ENCODE peak calls at places on chromosome 22, in five cellular contexts. Q is tibial nerve, J is brain microvascular endothelial cell, B is endothelial cell of umbilical vein, Z is heart right ventricle. G is an unnamed sample.

GRCh38 chr22:17957683-17958082 is 66.7 kb downstream of the MICAL3 start:
- DNase-seq in Q (no peak), J (no peak), B (no peak), Z (no peak), G (no peak)

GRCh38 chr22:21796863-21797262 is 61.3 kb upstream of the YPEL1 start:
- DNase-seq in Q (no peak), J (no peak), B (no peak), Z (no peak), G (no peak)

GRCh38 chr22:24834845-24835570 is 29.0 kb downstream of the SGSM1 start:
- DNase-seq in Q (no peak), J (no peak), B (peak; percentile 26), Z (no peak), G (peak; percentile 48)

GRCh38 chr22:44309647-44310046 is 3.1 kb downstream of the SHISAL1 start:
- DNase-seq in Q (no peak), J (no peak), B (no peak), Z (no peak), G (no peak)

GRCh38 chr22:19055801-19056200 is 66.4 kb downstream of the DGCR2 start:
- DNase-seq in Q (no peak), J (no peak), B (no peak), Z (no peak), G (no peak)

GRCh38 chr22:16968218-16968595 is 39.8 kb downstream of the GAB4 start:
- DNase-seq in Q (no peak), J (no peak), B (no peak), Z (no peak), G (no peak)

GRCh38 chr22:19291218-19291579 is 320 bp downstream of the CLTCL1 start:
- DNase-seq in Q (no peak), J (no peak), B (no peak), Z (peak; percentile 45), G (peak; percentile 4)

GRCh38 chr22:45131749-45132148 is 32.0 kb upstream of the NUP50 start:
- DNase-seq in Q (no peak), J (no peak), B (no peak), Z (peak; percentile 21), G (no peak)

GRCh38 chr22:46542011-46542985 is 4.9 kb upstream of the CELSR1 start:
- DNase-seq in Q (peak; percentile 31), J (peak; percentile 47), B (peak; percentile 66), Z (peak; percentile 79), G (peak; percentile 59)

GRCh38 chr22:40753114-40753513 is 66.0 kb downstream of the SLC25A17 start:
- DNase-seq in Q (no peak), J (no peak), B (no peak), Z (no peak), G (no peak)

GRCh38 chr22:46214149-46214548 is 35.9 kb downstream of the CDPF1 start:
- DNase-seq in Q (no peak), J (no peak), B (no peak), Z (no peak), G (no peak)

GRCh38 chr22:45007247-45007945 is 2.4 kb downstream of the PHF21B start:
- DNase-seq in Q (no peak), J (peak; percentile 2), B (no peak), Z (peak; percentile 23), G (no peak)

DNA sequence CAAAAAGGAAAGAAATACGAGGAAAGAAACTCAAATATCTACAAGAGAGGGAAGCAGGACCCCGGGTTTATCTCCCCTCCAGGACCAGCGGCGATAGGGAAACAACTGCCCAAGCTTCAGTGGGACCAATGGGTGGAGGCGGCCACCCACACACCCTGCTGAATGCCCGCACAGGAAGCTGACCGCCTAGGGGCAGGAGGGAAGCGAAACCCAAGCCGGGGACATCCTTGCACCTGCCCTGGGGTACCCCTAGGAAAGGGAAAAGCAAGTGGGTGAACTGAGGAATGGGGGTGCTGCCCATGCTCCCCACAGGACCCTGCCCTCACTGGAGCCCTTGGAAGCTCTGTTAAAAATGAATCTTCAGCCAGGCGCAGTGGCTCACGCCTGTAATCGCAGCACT is 27.6 kb upstream of the HMOX1 start:
- DNase-seq in Q (no peak), J (no peak), B (no peak), Z (no peak), G (no peak)
- H3K4me3 ChIP-seq in Q (no peak overlapping the region), J (no peak overlapping the region), B (no peak overlapping the region), Z (no peak overlapping the region), G (no peak overlapping the region)

GRCh38 chr22:50546326-50547230 is 879 bp downstream of the KLHDC7B start:
- DNase-seq in Q (no peak), J (no peak), B (no peak), Z (no peak), G (no peak)

GRCh38 chr22:50544746-50545253 is 899 bp upstream of the KLHDC7B start:
- DNase-seq in Q (no peak), J (no peak), B (no peak), Z (no peak), G (peak; percentile 82)

GRCh38 chr22:50544078-50544745 is 1.5 kb upstream of the KLHDC7B start:
- DNase-seq in Q (peak; percentile 42), J (peak; percentile 54), B (peak; percentile 53), Z (peak; percentile 84), G (peak; percentile 51)

GRCh38 chr22:50547231-50547851 is 1.6 kb downstream of the KLHDC7B start:
- DNase-seq in Q (no peak), J (no peak), B (no peak), Z (no peak), G (no peak)

GRCh38 chr22:50545522-50546325 is at the start of gene KLHDC7B:
- DNase-seq in Q (no peak), J (no peak), B (no peak), Z (no peak), G (no peak)
- TF ChIP-seq CTCF in Q (no peak), J (peak; percentile 40), B (no peak), Z (no peak), G (peak; percentile 42)

DNA sequence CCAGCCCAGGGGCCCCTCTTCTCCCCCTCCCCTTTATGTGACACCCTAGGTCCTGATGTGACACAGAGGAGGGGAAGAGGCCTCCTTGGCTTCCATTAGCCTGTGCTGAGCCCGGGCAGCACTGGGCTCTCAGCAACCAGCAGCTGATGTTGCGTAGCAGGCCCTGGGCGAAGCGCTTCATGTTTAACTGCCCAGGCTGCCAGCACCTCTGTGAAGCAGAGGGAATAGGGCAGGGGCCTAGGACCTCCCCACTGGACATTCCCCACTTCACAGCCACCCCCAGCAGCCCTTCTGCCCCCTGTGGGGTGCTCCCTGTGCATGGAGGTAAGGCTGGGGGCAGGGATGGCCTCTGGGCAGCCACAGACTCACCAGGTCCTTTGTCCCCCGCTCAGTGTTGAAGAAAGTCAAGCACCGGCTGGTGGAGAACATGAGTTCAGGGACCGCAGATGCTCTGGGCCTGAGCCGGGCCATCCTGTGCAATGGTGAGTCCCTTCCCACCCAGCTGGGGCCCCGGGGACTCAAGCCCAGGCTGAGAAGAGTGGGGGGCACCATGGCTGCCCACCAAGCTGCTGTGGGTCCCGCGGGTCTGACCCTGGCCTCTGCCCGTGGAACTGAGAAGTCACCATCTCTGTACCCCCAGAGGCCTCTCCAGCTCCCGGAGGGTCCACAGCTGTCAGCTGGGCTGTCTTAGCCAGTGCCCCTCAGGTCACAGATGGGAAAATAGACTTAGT is 11.6 kb downstream of the PICK1 start:
- DNase-seq in Q (no peak), J (no peak), B (no peak), Z (no peak), G (no peak)
- H3K36me3 ChIP-seq in Q (peaks cover 97% of the 10 kb centered on the region), J (peaks cover 3% of the 10 kb centered on the region), B (peaks cover 19% of the 10 kb centered on the region), Z (peaks cover 7% of the 10 kb centered on the region), G (peaks cover 40% of the 10 kb centered on the region)

DNA sequence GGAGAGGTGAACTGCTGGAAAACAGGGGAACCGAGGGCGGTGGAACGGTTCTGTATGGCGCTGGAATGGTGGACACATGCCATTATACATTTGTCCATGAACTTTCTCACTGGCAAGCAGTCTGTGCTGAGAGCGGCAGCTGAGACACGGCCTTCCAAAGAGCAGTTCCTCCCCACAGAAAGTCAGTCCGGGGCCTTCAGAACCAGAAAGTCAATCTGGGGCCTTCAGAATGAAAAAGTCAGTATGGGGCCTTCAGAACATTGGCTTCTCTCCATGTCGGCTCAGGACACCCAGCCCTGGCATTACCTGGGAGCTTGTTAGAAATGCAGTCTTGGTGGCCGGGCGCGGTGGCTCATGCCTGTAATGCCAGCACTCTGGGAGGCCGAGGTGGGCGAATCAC is 8.8 kb downstream of the TXN2 start:
- DNase-seq in Q (no peak), J (no peak), B (no peak), Z (no peak), G (no peak)
- H3K4me3 ChIP-seq in Q (no peak overlapping the region), J (no peak overlapping the region), B (no peak overlapping the region), Z (no peak overlapping the region), G (no peak overlapping the region)

GRCh38 chr22:38713921-38714320 is 8.2 kb downstream of the GTPBP1 start:
- DNase-seq in Q (no peak), J (no peak), B (no peak), Z (no peak), G (no peak)
- TF ChIP-seq CTCF in Q (no peak), J (no peak), B (no peak), Z (no peak), G (no peak)

GRCh38 chr22:42831712-42832111 is 25.4 kb downstream of the ARFGAP3 start:
- DNase-seq in Q (no peak), J (no peak), B (no peak), Z (no peak), G (no peak)
- H3K36me3 ChIP-seq in Q (peaks cover 94% of the 10 kb centered on the region), J (peaks cover 69% of the 10 kb centered on the region), B (peaks cover 6% of the 10 kb centered on the region), Z (peaks cover 51% of the 10 kb centered on the region), G (peaks cover 7% of the 10 kb centered on the region)

DNA sequence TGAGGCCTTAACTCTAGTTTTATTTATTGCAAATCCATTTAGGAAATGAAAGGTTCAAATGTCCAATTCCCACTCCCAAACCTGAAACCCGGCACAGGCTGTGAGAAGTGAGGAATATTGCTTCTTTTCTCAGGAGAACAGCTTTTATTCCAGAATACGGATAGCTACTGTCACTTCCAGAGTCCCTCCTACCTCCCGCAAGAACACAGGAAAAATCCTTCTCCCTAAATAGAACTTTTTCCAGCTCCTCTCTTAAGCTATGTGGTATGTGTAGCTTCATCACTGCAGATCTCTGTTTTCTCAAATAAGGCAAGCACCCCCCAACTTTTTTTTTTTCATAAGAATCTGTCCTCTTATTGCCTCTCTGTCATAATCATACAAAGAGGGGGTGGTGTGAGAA is 126.8 kb downstream of the LARGE1 start:
- DNase-seq in Q (no peak), J (no peak), B (no peak), Z (no peak), G (no peak)
- H3K4me3 ChIP-seq in Q (no peak overlapping the region), J (no peak overlapping the region), B (no peak overlapping the region), Z (no peak overlapping the region), G (no peak overlapping the region)

DNA sequence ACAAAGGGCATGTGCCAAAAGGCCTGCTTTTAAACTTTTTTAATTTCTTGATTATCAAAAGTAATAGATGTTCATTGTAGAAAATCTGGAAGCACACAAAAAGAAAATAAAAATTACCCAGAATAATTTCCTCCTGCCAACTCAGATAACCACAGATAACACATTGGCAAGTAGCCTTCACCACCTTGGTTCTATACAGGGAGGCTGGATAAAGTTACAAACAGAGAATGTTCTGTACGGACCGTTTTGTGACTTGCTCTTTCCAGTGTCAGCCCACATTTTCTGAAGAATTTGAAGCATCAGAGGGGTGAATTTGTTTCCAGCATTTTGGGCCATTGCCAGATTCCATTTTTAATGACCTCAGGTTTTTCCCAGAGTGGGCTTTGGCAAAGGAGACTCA is 23.5 kb downstream of the TUG1 start:
- DNase-seq in Q (no peak), J (no peak), B (no peak), Z (no peak), G (no peak)
- TF ChIP-seq CTCF in Q (no peak), J (no peak), B (no peak), Z (no peak), G (no peak)

DNA sequence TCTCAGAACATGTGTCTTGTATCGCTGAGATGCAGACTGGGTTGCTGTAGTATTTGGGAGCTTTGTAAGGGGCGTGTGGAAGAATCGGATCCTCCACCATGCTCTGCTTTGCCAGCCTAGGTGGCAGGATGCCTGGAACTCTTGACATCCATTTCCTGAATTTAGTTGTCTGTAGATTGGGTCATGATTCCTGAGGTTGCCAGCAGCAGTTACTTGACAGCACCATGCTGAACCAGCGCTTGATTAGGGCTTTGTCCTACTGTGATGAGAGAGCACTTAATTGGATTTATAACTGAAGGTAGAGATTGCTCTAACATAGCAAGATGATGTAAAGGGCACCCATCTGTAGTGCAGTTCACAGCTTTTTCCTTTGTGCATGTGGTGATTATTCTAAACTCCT is 75.6 kb upstream of the HORMAD2 start:
- DNase-seq in Q (no peak), J (no peak), B (peak; percentile 18), Z (no peak), G (no peak)
- H3K36me3 ChIP-seq in Q (peaks cover 53% of the 10 kb centered on the region), J (peaks cover 4% of the 10 kb centered on the region), B (peaks cover 13% of the 10 kb centered on the region), Z (peaks cover 40% of the 10 kb centered on the region), G (peaks cover 7% of the 10 kb centered on the region)